ENCODE peak calls at places on chromosomes 1 and 21, in six cellular contexts. D is HFFc6; V is right lobe of liver; X is head of caudate nucleus; A is activated naive CD4-positive, alpha-beta T cell; T is HuH-7.5. R is an unnamed sample.

GRCh38 chr1:93905051-93905450 is 4.2 kb downstream of the GCLM start:
- DNase-seq in D (no peak), V (no peak), X (no peak), A (no peak), T (no peak), R (no peak)

GRCh38 chr1:61436491-61437120 is 288.3 kb downstream of the TM2D1 start:
- DNase-seq in D (no peak), V (no peak), X (no peak), A (no peak), T (no peak), R (no peak)

GRCh38 chr21:36164427-36164784 is 7.8 kb downstream of the DOP1B start:
- DNase-seq in D (no peak), V (no peak), X (no peak), A (no peak), T (peak; percentile 44), R (no peak)

GRCh38 chr1:79197421-79197820 is 190.9 kb upstream of the ADGRL4 start:
- DNase-seq in D (peak; percentile 2), V (no peak), X (no peak), A (no peak), T (no peak), R (peak; percentile 15)

GRCh38 chr1:27598288-27598687 is 5.7 kb downstream of the AHDC1 start:
- DNase-seq in D (no peak), V (no peak), X (no peak), A (no peak), T (no peak), R (peak; percentile 53)

GRCh38 chr1:231194476-231194842 is 32.6 kb downstream of the TRIM67 start:
- DNase-seq in D (no peak), V (no peak), X (no peak), A (no peak), T (no peak), R (no peak)

GRCh38 chr1:212782422-212783154 is 9.0 kb downstream of the NSL1 start:
- DNase-seq in D (peak; percentile 29), V (no peak), X (no peak), A (no peak), T (no peak), R (peak; percentile 17)

GRCh38 chr1:30908446-30908885 is at the start of gene SDC3:
- DNase-seq in D (no peak), V (no peak), X (no peak), A (no peak), T (peak; percentile 56), R (peak; percentile 89)

GRCh38 chr1:78688701-78689100 is 39.1 kb downstream of the IFI44 start:
- DNase-seq in D (peak; percentile 67), V (no peak), X (no peak), A (no peak), T (no peak), R (peak; percentile 62)

GRCh38 chr1:161080391-161081150 is 8.8 kb downstream of the NECTIN4 start:
- DNase-seq in D (no peak), V (no peak), X (no peak), A (no peak), T (no peak), R (peak; percentile 40)

GRCh38 chr1:56459260-56459659 is 120.1 kb downstream of the PLPP3 start:
- DNase-seq in D (no peak), V (no peak), X (no peak), A (no peak), T (no peak), R (no peak)

GRCh38 chr21:45187646-45188045 is 100.0 kb downstream of the POFUT2 start:
- DNase-seq in D (no peak), V (no peak), X (no peak), A (no peak), T (no peak), R (no peak)

GRCh38 chr1:160522622-160523345 is at the start of gene SLAMF6:
- DNase-seq in D (no peak), V (no peak), X (no peak), A (no peak), T (no peak), R (no peak)

GRCh38 chr1:226417350-226417749 is 9.5 kb upstream of the PARP1 start:
- DNase-seq in D (no peak), V (no peak), X (no peak), A (no peak), T (no peak), R (no peak)

GRCh38 chr1:202565890-202566289 is 144.4 kb downstream of the SYT2 start:
- DNase-seq in D (no peak), V (no peak), X (no peak), A (no peak), T (no peak), R (no peak)

GRCh38 chr1:61612600-61612999 is 112.3 kb downstream of the TM2D1 start:
- DNase-seq in D (no peak), V (no peak), X (no peak), A (no peak), T (no peak), R (no peak)

GRCh38 chr1:117146570-117147340 is 25.2 kb upstream of the TRIM45 start:
- DNase-seq in D (peak; percentile 94), V (no peak), X (no peak), A (no peak), T (no peak), R (peak; percentile 87)

GRCh38 chr1:152107984-152108898 is 7.0 kb downstream of the TCHH start:
- DNase-seq in D (peak; percentile 51), V (no peak), X (no peak), A (no peak), T (no peak), R (peak; percentile 30)

GRCh38 chr1:18360251-18360650 is 120.5 kb upstream of the KLHDC7A start:
- DNase-seq in D (no peak), V (no peak), X (peak; percentile 46), A (no peak), T (no peak), R (no peak)

GRCh38 chr1:213979751-213980605 is 7.8 kb upstream of the PROX1 start:
- DNase-seq in D (no peak), V (no peak), X (peak; percentile 77), A (no peak), T (no peak), R (no peak)

GRCh38 chr21:32585042-32585710 is at the start of gene TCP10L:
- DNase-seq in D (no peak), V (no peak), X (no peak), A (no peak), T (no peak), R (no peak)

GRCh38 chr1:161198206-161198876 is 513 bp downstream of the ADAMTS4 start:
- DNase-seq in D (peak; percentile 32), V (peak; percentile 30), X (peak; percentile 88), A (no peak), T (no peak), R (peak; percentile 47)

GRCh38 chr1:12001249-12001917 is 17.9 kb upstream of the MIIP start:
- DNase-seq in D (no peak), V (no peak), X (peak; percentile 84), A (no peak), T (no peak), R (no peak)

GRCh38 chr1:231600461-231600976 is 26.1 kb upstream of the DISC1 start:
- DNase-seq in D (peak; percentile 18), V (no peak), X (no peak), A (no peak), T (no peak), R (peak; percentile 20)

GRCh38 chr1:63794927-63795326 is 21.1 kb downstream of the ROR1 start:
- DNase-seq in D (no peak), V (no peak), X (no peak), A (no peak), T (no peak), R (peak; percentile 47)

GRCh38 chr1:24047101-24047459 is 64.9 kb downstream of the MYOM3 start:
- DNase-seq in D (peak; percentile 47), V (no peak), X (no peak), A (no peak), T (no peak), R (peak; percentile 86)

GRCh38 chr1:166925791-166926483 is 49.4 kb downstream of the ILDR2 start:
- DNase-seq in D (peak; percentile 42), V (no peak), X (no peak), A (no peak), T (no peak), R (peak; percentile 58)

GRCh38 chr1:205073511-205073910 is 10.7 kb downstream of the TMEM81 start:
- DNase-seq in D (no peak), V (no peak), X (peak; percentile 50), A (no peak), T (no peak), R (peak; percentile 63)

GRCh38 chr1:53539711-53540603 is 80.8 kb downstream of the DMRTB1 start:
- DNase-seq in D (no peak), V (no peak), X (no peak), A (no peak), T (no peak), R (no peak)

GRCh38 chr1:45518910-45519309 is 2.8 kb downstream of the PRDX1 start:
- DNase-seq in D (no peak), V (no peak), X (no peak), A (no peak), T (no peak), R (no peak)